ENCODE peak calls at places on chromosome 21, in seven cellular contexts. P, J, M, Q, V, C and Z are unnamed samples.

GRCh38 chr21:43865471-43866181 is 603 bp downstream of the AGPAT3 start:
- DNase-seq in Q (peak; percentile 35), M (no peak), P (peak; percentile 77), V (no peak), C (peak; percentile 35), J (no peak), Z (no peak)

GRCh38 chr21:17527240-17527639 is 14.4 kb downstream of the CXADR start:
- DNase-seq in P (no peak), M (no peak), C (no peak), V (no peak), J (no peak), Q (no peak), Z (no peak)

GRCh38 chr21:35401476-35401875 is 352.4 kb upstream of the RUNX1 start:
- DNase-seq in C (no peak), M (no peak), Q (no peak), V (no peak), J (no peak), P (no peak), Z (peak; percentile 77)

GRCh38 chr21:20451051-20451450 is 547.2 kb upstream of the NCAM2 start:
- DNase-seq in M (no peak), P (no peak), J (no peak), Q (no peak), V (no peak), C (no peak), Z (no peak)

GRCh38 chr21:41888749-41889376 is 9.7 kb upstream of the PRDM15 start:
- DNase-seq in P (no peak), J (no peak), C (no peak), M (no peak), Q (no peak), V (no peak), Z (no peak)

GRCh38 chr21:31299291-31300147 is 44.5 kb downstream of the TIAM1 start:
- DNase-seq in V (no peak), J (no peak), M (no peak), P (no peak), C (no peak), Q (no peak), Z (no peak)

GRCh38 chr21:23900727-23901126 is 1706.6 kb downstream of the MRPL39 start:
- DNase-seq in P (no peak), J (no peak), Q (no peak), V (no peak), M (no peak), C (no peak), Z (no peak)

GRCh38 chr21:44390886-44391285 is 37.5 kb downstream of the TRPM2 start:
- DNase-seq in Q (no peak), M (no peak), V (no peak), P (no peak), C (no peak), J (no peak), Z (no peak)

GRCh38 chr21:42261832-42262200 is 42.9 kb downstream of the ABCG1 start:
- DNase-seq in Q (no peak), M (no peak), C (no peak), P (no peak), J (no peak), V (no peak), Z (no peak)

GRCh38 chr21:39316729-39317128 is 3.3 kb upstream of the BRWD1 start:
- DNase-seq in J (no peak), M (no peak), C (no peak), P (no peak), Q (no peak), V (no peak), Z (no peak)

GRCh38 chr21:45539796-45540600 is 2.2 kb downstream of the SLC19A1 start:
- DNase-seq in Q (peak; percentile 3), J (no peak), M (no peak), C (no peak), P (no peak), V (peak; percentile 2), Z (peak; percentile 49)

GRCh38 chr21:38507374-38507942 is 9.2 kb upstream of the ERG start:
- DNase-seq in C (no peak), V (no peak), J (no peak), M (no peak), P (no peak), Q (no peak), Z (no peak)

GRCh38 chr21:45108808-45109800 is 34.7 kb downstream of the ADARB1 start:
- DNase-seq in C (no peak), M (no peak), V (no peak), P (no peak), Q (no peak), J (no peak), Z (no peak)

GRCh38 chr21:33384851-33385331 is 18.3 kb upstream of the IFNGR2 start:
- DNase-seq in M (no peak), J (no peak), V (no peak), P (no peak), Q (no peak), C (no peak), Z (no peak)

GRCh38 chr21:45130324-45130774 is 56.0 kb downstream of the ADARB1 start:
- DNase-seq in P (no peak), J (no peak), Q (no peak), V (no peak), M (no peak), C (no peak), Z (no peak)